ENCODE peak calls at places on chromosomes 1 and 21, in five cellular contexts. One of them, this sample, is unnamed.

GRCh38 chr1:2347907-2348306 is 43.4 kb downstream of the MORN1 start:
- DNase-seq in cardiac muscle cell: no peak
- DNase-seq in RWPE1: no peak
- DNase-seq in suprapubic skin: peak; percentile 59
- DNase-seq in NCI-H460: no peak
- DNase-seq in this sample: no peak

GRCh38 chr1:4172659-4173599 is 272.9 kb upstream of the C1orf174 start:
- DNase-seq in cardiac muscle cell: no peak
- DNase-seq in RWPE1: no peak
- DNase-seq in suprapubic skin: peak; percentile 53
- DNase-seq in NCI-H460: no peak
- DNase-seq in this sample: no peak

GRCh38 chr1:213728593-213729536 is 258.9 kb upstream of the PROX1 start:
- DNase-seq in cardiac muscle cell: no peak
- DNase-seq in RWPE1: no peak
- DNase-seq in suprapubic skin: no peak
- DNase-seq in NCI-H460: no peak
- DNase-seq in this sample: no peak

GRCh38 chr1:61158592-61158991 is 76.2 kb downstream of the NFIA start:
- DNase-seq in cardiac muscle cell: no peak
- DNase-seq in RWPE1: no peak
- DNase-seq in suprapubic skin: no peak
- DNase-seq in NCI-H460: no peak
- DNase-seq in this sample: no peak

GRCh38 chr21:46108827-46109226 is 10.9 kb downstream of the COL6A2 start:
- DNase-seq in cardiac muscle cell: no peak
- DNase-seq in RWPE1: no peak
- DNase-seq in suprapubic skin: no peak
- DNase-seq in NCI-H460: no peak
- DNase-seq in this sample: no peak

GRCh38 chr1:178004926-178005391 is 35.1 kb upstream of the SEC16B start:
- DNase-seq in cardiac muscle cell: no peak
- DNase-seq in RWPE1: peak; percentile 44
- DNase-seq in suprapubic skin: no peak
- DNase-seq in NCI-H460: no peak
- DNase-seq in this sample: no peak

GRCh38 chr1:180981596-180982387 is 40.9 kb downstream of the STX6 start:
- DNase-seq in cardiac muscle cell: peak; percentile 6
- DNase-seq in RWPE1: no peak
- DNase-seq in suprapubic skin: no peak
- DNase-seq in NCI-H460: no peak
- DNase-seq in this sample: peak; percentile 20

GRCh38 chr1:235622933-235623790 is 26.4 kb downstream of the GNG4 start:
- DNase-seq in cardiac muscle cell: no peak
- DNase-seq in RWPE1: no peak
- DNase-seq in suprapubic skin: no peak
- DNase-seq in NCI-H460: no peak
- DNase-seq in this sample: no peak

GRCh38 chr1:19391596-19391981 is 79.5 kb downstream of the SLC66A1 start:
- DNase-seq in cardiac muscle cell: no peak
- DNase-seq in RWPE1: no peak
- DNase-seq in suprapubic skin: no peak
- DNase-seq in NCI-H460: no peak
- DNase-seq in this sample: no peak